ENCODE peak calls at places on chromosome 14, in five cellular contexts. One of them, this sample, is unnamed.
A peak's percentile ranks its signal among the peaks of the same experiment; 100 is the strongest.

GRCh38 chr14:95389471-95390011 is 69.8 kb upstream of the CLMN start:
- DNase-seq in heart left ventricle: peak; percentile 92
- DNase-seq in breast epithelium: no peak
- DNase-seq in tibial nerve: peak; percentile 67
- DNase-seq in body of pancreas: peak; percentile 47
- DNase-seq in this sample: no peak

GRCh38 chr14:45238988-45239387 is 14.0 kb downstream of the MIS18BP1 start:
- DNase-seq in heart left ventricle: no peak
- DNase-seq in breast epithelium: no peak
- DNase-seq in tibial nerve: no peak
- DNase-seq in body of pancreas: no peak
- DNase-seq in this sample: no peak

GRCh38 chr14:35438910-35439713 is 34.6 kb upstream of the NFKBIA start:
- DNase-seq in heart left ventricle: no peak
- DNase-seq in breast epithelium: no peak
- DNase-seq in tibial nerve: no peak
- DNase-seq in body of pancreas: no peak
- DNase-seq in this sample: no peak

GRCh38 chr14:72243894-72244293 is 311.7 kb downstream of the RGS6 start:
- DNase-seq in heart left ventricle: no peak
- DNase-seq in breast epithelium: no peak
- DNase-seq in tibial nerve: no peak
- DNase-seq in body of pancreas: no peak
- DNase-seq in this sample: no peak

GRCh38 chr14:102280376-102280962 is 24.5 kb downstream of the MOK start:
- DNase-seq in heart left ventricle: no peak
- DNase-seq in breast epithelium: no peak
- DNase-seq in tibial nerve: no peak
- DNase-seq in body of pancreas: no peak
- DNase-seq in this sample: no peak

GRCh38 chr14:95199298-95199983 is 42.1 kb upstream of the DICER1 start:
- DNase-seq in heart left ventricle: no peak
- DNase-seq in breast epithelium: no peak
- DNase-seq in tibial nerve: no peak
- DNase-seq in body of pancreas: no peak
- DNase-seq in this sample: no peak

GRCh38 chr14:36738269-36738668 is 76.6 kb downstream of the PAX9 start:
- DNase-seq in heart left ventricle: no peak
- DNase-seq in breast epithelium: no peak
- DNase-seq in tibial nerve: no peak
- DNase-seq in body of pancreas: no peak
- DNase-seq in this sample: no peak

GRCh38 chr14:22185191-22185590 is 403.8 kb downstream of the DAD1 start:
- DNase-seq in heart left ventricle: no peak
- DNase-seq in breast epithelium: no peak
- DNase-seq in tibial nerve: no peak
- DNase-seq in body of pancreas: no peak
- DNase-seq in this sample: no peak

GRCh38 chr14:61774861-61775260 is 12.6 kb downstream of the SNAPC1 start:
- DNase-seq in heart left ventricle: no peak
- DNase-seq in breast epithelium: no peak
- DNase-seq in tibial nerve: no peak
- DNase-seq in body of pancreas: no peak
- DNase-seq in this sample: no peak

GRCh38 chr14:82854851-82855250 is 1321.2 kb upstream of the SEL1L start:
- DNase-seq in heart left ventricle: no peak
- DNase-seq in breast epithelium: no peak
- DNase-seq in tibial nerve: no peak
- DNase-seq in body of pancreas: no peak
- DNase-seq in this sample: no peak

GRCh38 chr14:68627050-68627867 is 165.6 kb downstream of the ZFP36L1 start:
- DNase-seq in heart left ventricle: no peak
- DNase-seq in breast epithelium: no peak
- DNase-seq in tibial nerve: no peak
- DNase-seq in body of pancreas: peak; percentile 88
- DNase-seq in this sample: no peak

GRCh38 chr14:101019974-101020710 is 116.6 kb upstream of the RTL1 start:
- DNase-seq in heart left ventricle: no peak
- DNase-seq in breast epithelium: peak; percentile 43
- DNase-seq in tibial nerve: no peak
- DNase-seq in body of pancreas: no peak
- DNase-seq in this sample: peak; percentile 1

GRCh38 chr14:24607081-24607480 is 2.4 kb downstream of the GZMH start:
- DNase-seq in heart left ventricle: no peak
- DNase-seq in breast epithelium: no peak
- DNase-seq in tibial nerve: no peak
- DNase-seq in body of pancreas: no peak
- DNase-seq in this sample: no peak

GRCh38 chr14:79510659-79511058 is 700.6 kb downstream of the DIO2 start:
- DNase-seq in heart left ventricle: no peak
- DNase-seq in breast epithelium: no peak
- DNase-seq in tibial nerve: no peak
- DNase-seq in body of pancreas: no peak
- DNase-seq in this sample: no peak

GRCh38 chr14:89807151-89807550 is 147.4 kb downstream of the EFCAB11 start:
- DNase-seq in heart left ventricle: no peak
- DNase-seq in breast epithelium: no peak
- DNase-seq in tibial nerve: no peak
- DNase-seq in body of pancreas: no peak
- DNase-seq in this sample: no peak

GRCh38 chr14:34322940-34323418 is 139.1 kb downstream of the SPTSSA start:
- DNase-seq in heart left ventricle: peak; percentile 49
- DNase-seq in breast epithelium: peak; percentile 65
- DNase-seq in tibial nerve: no peak
- DNase-seq in body of pancreas: peak; percentile 68
- DNase-seq in this sample: peak; percentile 68

GRCh38 chr14:34450542-34450915 is 11.5 kb downstream of the SPTSSA start:
- DNase-seq in heart left ventricle: no peak
- DNase-seq in breast epithelium: no peak
- DNase-seq in tibial nerve: no peak
- DNase-seq in body of pancreas: no peak
- DNase-seq in this sample: no peak

DNA sequence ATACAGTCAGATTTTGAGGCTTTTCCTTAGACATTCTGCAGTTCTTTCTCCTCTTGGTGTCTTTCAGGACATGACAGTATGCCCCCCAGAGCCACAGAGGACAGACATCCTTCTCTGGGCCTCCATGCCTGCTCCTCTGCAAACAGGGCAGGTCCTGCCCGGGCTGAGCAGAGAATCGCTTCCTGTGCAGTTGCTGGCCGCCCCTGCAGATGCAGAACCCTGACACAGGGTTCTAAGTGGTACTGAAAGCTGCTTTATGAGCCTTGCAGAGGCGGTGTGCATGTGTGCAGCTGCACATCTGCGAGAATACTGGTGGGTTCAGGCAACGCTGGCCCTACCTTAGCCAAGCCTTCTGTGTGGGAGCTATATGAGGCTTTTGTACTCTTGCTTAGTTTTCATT is 54.5 kb downstream of the FLRT2 start:
- DNase-seq in heart left ventricle: no peak
- DNase-seq in breast epithelium: no peak
- DNase-seq in tibial nerve: no peak
- DNase-seq in body of pancreas: no peak
- DNase-seq in this sample: peak; percentile 8
- H3K4me3 ChIP-seq in heart left ventricle: no peak overlapping the region
- H3K4me3 ChIP-seq in breast epithelium: no peak overlapping the region
- H3K4me3 ChIP-seq in tibial nerve: no peak overlapping the region
- H3K4me3 ChIP-seq in body of pancreas: no peak overlapping the region
- H3K4me3 ChIP-seq in this sample: no peak overlapping the region

GRCh38 chr14:70188608-70189540 is at the start of gene SLC8A3:
- DNase-seq in heart left ventricle: no peak
- DNase-seq in breast epithelium: no peak
- DNase-seq in tibial nerve: no peak
- DNase-seq in body of pancreas: peak; percentile 36
- DNase-seq in this sample: no peak
- H3K4me1 ChIP-seq in heart left ventricle: no peaks in the 10 kb centered on the region
- H3K4me1 ChIP-seq in breast epithelium: no peaks in the 10 kb centered on the region
- H3K4me1 ChIP-seq in tibial nerve: peaks cover 34% of the 10 kb centered on the region
- H3K4me1 ChIP-seq in body of pancreas: peaks cover 21% of the 10 kb centered on the region
- H3K4me1 ChIP-seq in this sample: no peaks in the 10 kb centered on the region

DNA sequence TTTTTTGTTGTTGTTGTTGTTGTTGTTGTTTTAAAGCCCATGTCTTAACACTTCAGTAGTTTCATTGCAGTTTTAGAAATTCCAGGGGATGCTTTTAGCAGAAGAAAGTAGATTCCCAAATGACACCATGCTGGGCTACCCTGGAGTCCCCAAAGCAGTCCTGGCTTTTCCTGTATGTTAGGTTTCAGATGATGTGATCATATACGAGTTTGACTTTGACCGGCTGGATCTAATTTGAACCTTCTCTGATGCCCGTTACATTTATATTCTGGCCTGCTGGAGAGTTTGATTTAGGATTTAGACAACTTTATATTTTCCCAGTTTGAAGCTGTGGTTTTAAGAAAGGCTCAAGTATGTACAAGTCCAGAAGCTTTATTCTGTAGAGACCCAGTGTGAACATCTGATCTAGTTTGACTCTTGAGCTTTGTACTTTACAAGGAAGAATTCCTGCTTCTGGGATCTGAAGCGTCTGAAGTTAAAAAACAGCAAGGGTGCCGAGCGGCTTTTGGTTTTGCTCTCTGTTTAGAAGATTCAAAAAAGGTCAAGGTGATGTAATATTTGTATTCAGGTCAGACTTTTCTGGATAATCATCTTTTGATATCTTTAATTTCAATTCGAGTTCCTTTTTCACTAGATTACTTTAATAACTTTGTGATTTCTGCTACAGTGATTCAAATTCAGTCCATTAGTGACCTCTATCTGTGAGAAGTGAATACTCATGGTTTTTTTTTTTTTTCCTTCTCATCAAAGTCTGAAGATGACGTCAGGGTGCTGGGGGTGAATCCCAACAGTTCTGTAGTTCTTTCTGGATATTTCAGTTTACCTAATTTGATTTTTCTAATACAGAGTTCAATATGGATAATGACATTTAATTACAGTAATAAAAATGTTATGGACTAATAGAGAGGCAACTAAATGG is 6.2 kb downstream of the FLRT2 start:
- DNase-seq in heart left ventricle: no peak
- DNase-seq in breast epithelium: no peak
- DNase-seq in tibial nerve: no peak
- DNase-seq in body of pancreas: peak; percentile 19
- DNase-seq in this sample: no peak
- H3K4me3 ChIP-seq in heart left ventricle: no peak overlapping the region
- H3K4me3 ChIP-seq in breast epithelium: peak overlapping the region; percentile 1
- H3K4me3 ChIP-seq in tibial nerve: peak overlapping the region; percentile 74
- H3K4me3 ChIP-seq in body of pancreas: no peak overlapping the region
- H3K4me3 ChIP-seq in this sample: no peak overlapping the region

DNA sequence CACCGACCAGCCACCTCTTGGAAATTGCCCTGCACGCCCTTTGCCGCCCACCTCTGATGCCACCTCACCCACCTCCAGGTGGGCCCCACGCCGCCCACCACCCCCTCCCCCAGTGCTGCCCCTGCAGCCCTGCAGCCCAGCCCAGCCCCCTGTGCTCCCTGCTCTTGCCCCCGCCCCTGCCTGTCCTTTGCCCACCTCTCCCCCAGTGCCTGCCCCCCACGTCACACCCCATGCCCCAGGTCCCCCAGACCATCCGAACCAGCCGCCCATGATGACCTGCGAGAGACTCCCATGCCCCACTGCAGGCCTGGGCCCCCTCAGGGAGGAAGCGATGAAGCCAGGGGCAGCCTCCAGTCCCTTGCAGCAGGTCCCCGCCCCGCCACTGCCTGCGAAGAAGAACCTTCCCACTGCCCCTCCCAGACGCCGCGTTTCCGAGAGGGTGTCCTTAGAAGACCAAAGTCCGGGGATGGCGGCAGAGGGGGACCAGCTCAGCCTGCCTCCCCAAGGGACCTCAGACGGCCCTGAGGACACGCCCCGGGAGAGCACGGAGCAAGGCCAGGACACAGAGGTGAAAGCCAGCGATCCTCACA is 96.5 kb downstream of the LGMN start:
- DNase-seq in heart left ventricle: peak; percentile 54
- DNase-seq in breast epithelium: no peak
- DNase-seq in tibial nerve: peak; percentile 43
- DNase-seq in body of pancreas: no peak
- DNase-seq in this sample: no peak
- H3K4me1 ChIP-seq in heart left ventricle: no peaks in the 10 kb centered on the region
- H3K4me1 ChIP-seq in breast epithelium: no peaks in the 10 kb centered on the region
- H3K4me1 ChIP-seq in tibial nerve: peaks cover 41% of the 10 kb centered on the region
- H3K4me1 ChIP-seq in body of pancreas: no peaks in the 10 kb centered on the region
- H3K4me1 ChIP-seq in this sample: no peaks in the 10 kb centered on the region

GRCh38 chr14:99265571-99265970 is 6.4 kb downstream of the BCL11B start:
- DNase-seq in heart left ventricle: no peak
- DNase-seq in breast epithelium: no peak
- DNase-seq in tibial nerve: no peak
- DNase-seq in body of pancreas: no peak
- DNase-seq in this sample: no peak
- H3K4me3 ChIP-seq in heart left ventricle: no peak overlapping the region
- H3K4me3 ChIP-seq in breast epithelium: no peak overlapping the region
- H3K4me3 ChIP-seq in tibial nerve: no peak overlapping the region
- H3K4me3 ChIP-seq in body of pancreas: no peak overlapping the region
- H3K4me3 ChIP-seq in this sample: peak overlapping the region; percentile 26

DNA sequence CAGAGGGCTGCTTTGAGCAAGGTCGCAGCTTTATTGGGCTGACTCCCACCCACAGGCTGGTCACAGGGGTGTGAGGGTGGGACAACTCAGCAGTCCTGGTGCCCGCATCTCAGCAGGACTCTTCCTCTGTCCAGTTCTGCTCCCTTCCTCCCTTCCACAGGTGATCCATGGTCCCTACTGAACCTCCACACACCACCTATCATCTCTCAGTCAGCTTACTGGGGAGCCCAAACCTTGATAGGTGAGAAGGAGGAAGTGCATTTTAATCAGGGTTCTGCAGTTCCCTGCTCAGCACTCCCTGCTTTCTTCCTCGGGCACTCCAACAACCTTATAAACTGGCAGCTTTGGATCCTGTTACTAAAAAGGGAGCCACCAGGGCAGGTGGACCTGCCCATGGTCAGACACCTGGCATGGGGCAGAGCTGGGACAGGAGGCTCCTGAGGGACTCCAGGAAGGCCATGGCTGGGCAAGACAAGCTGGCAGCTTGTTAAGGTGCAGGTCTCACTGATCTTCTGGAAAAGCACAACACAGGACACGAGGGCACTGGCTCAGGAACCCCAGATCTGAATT is 664.6 kb downstream of the BCL11B start:
- DNase-seq in heart left ventricle: no peak
- DNase-seq in breast epithelium: no peak
- DNase-seq in tibial nerve: no peak
- DNase-seq in body of pancreas: no peak
- DNase-seq in this sample: no peak
- H3K4me1 ChIP-seq in heart left ventricle: no peaks in the 10 kb centered on the region
- H3K4me1 ChIP-seq in breast epithelium: no peaks in the 10 kb centered on the region
- H3K4me1 ChIP-seq in tibial nerve: no peaks in the 10 kb centered on the region
- H3K4me1 ChIP-seq in body of pancreas: no peaks in the 10 kb centered on the region
- H3K4me1 ChIP-seq in this sample: no peaks in the 10 kb centered on the region